ENCODE peak calls at places on chromosomes 1 and 21, in eight cellular contexts. G is CD8-positive, alpha-beta T cell; D is Caco-2; Y is cardiac muscle cell; M is left ventricle myocardium inferior; Z is prostate gland; V is uterus; E is tibial artery. H is an unnamed sample.
A peak's percentile ranks its signal among the peaks of the same experiment; 100 is the strongest.

GRCh38 chr1:152768847-152769533 is 6.0 kb upstream of the LCE1F start:
- DNase-seq in G (no peak), E (no peak), Z (no peak), D (no peak), V (no peak), Y (no peak), M (no peak), H (no peak)

GRCh38 chr1:21775985-21776562 is 6.9 kb downstream of the USP48 start:
- DNase-seq in M (no peak), Y (no peak), Z (no peak), D (peak; percentile 53), V (no peak), G (no peak), E (no peak), H (no peak)

GRCh38 chr1:93732514-93732913 is 50.9 kb upstream of the BCAR3 start:
- DNase-seq in V (no peak), E (no peak), M (no peak), D (no peak), Y (no peak), G (no peak), Z (no peak), H (no peak)

GRCh38 chr1:30600706-30601105 is 122.7 kb downstream of the MATN1 start:
- DNase-seq in V (no peak), Y (no peak), M (no peak), G (no peak), E (peak; percentile 24), D (no peak), Z (no peak), H (no peak)

GRCh38 chr21:42513985-42514882 is 582 bp downstream of the SLC37A1 start:
- DNase-seq in V (peak; percentile 36), M (peak; percentile 58), Y (peak; percentile 51), E (peak; percentile 66), Z (no peak), G (peak; percentile 35), D (peak; percentile 48), H (peak; percentile 67)

GRCh38 chr1:11893907-11894251 is 32.3 kb downstream of the KIAA2013 start:
- DNase-seq in G (peak; percentile 56), Z (peak; percentile 37), D (peak; percentile 82), E (no peak), Y (peak; percentile 78), M (peak; percentile 58), V (no peak), H (peak; percentile 88)

GRCh38 chr1:158716335-158716734 is 4.2 kb downstream of the OR6K3 start:
- DNase-seq in E (no peak), Y (no peak), G (no peak), D (no peak), V (no peak), M (no peak), Z (no peak), H (no peak)

GRCh38 chr1:203650012-203650836 is 23.6 kb downstream of the ATP2B4 start:
- DNase-seq in G (peak; percentile 59), D (peak; percentile 80), V (peak; percentile 53), Z (peak; percentile 53), Y (peak; percentile 59), M (peak; percentile 66), E (peak; percentile 80), H (peak; percentile 92)

GRCh38 chr21:45480701-45481500 is 61.3 kb downstream of the SLC19A1 start:
- DNase-seq in M (no peak), V (no peak), Z (no peak), Y (no peak), E (no peak), D (no peak), G (no peak), H (peak; percentile 62)

GRCh38 chr1:58590019-58590418 is 13.0 kb upstream of the TACSTD2 start:
- DNase-seq in V (no peak), Z (no peak), G (no peak), E (no peak), M (no peak), Y (no peak), D (no peak), H (no peak)

GRCh38 chr1:42682739-42683529 is 716 bp downstream of the YBX1 start:
- DNase-seq in E (peak; percentile 83), Y (peak; percentile 78), D (peak; percentile 61), V (peak; percentile 62), M (peak; percentile 70), Z (peak; percentile 58), G (peak; percentile 46), H (peak; percentile 82)

GRCh38 chr1:167404161-167404888 is 114.0 kb downstream of the CD247 start:
- DNase-seq in G (no peak), D (no peak), E (no peak), M (no peak), V (no peak), Y (peak; percentile 3), Z (no peak), H (no peak)

GRCh38 chr1:31503581-31503980 is 72.7 kb upstream of the TINAGL1 start:
- DNase-seq in M (no peak), Z (no peak), V (no peak), E (no peak), G (no peak), D (no peak), Y (no peak), H (no peak)

GRCh38 chr1:154860154-154860870 is 9.8 kb downstream of the KCNN3 start:
- DNase-seq in G (no peak), Y (peak; percentile 52), D (no peak), V (no peak), M (no peak), Z (no peak), E (no peak), H (no peak)
- H3K4me1 ChIP-seq in G (no peaks in the 10 kb centered on the region), Y (peaks cover 12% of the 10 kb centered on the region), D (no peaks in the 10 kb centered on the region), V (no peaks in the 10 kb centered on the region), M (peaks cover 58% of the 10 kb centered on the region), Z (no peaks in the 10 kb centered on the region), E (no peaks in the 10 kb centered on the region), H (no peaks in the 10 kb centered on the region)

DNA sequence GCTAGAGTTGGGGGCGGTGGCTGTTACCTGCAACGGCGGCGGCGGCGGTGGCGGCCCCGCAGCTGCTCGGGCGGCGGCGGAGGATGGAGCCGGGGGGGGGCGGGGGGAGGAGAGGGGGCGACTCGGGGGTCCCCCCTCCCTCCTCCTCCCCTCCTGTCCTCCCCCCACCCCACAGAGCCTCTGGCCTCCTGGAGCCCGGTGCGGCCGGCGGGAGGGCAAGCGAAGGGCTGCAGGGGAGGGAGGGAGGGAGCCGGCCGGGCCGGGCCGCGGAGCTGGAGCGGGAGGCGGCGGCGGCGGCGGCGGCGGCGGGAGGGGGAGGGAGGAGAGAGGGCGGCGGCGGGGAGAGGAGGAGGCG is at the start of gene AKT3:
- DNase-seq in E (no peak), G (no peak), Z (no peak), V (no peak), M (no peak), Y (peak; percentile 88), D (no peak), H (peak; percentile 74)
- TF ChIP-seq CTCF in E (no peak), G (no peak), Z (no peak), V (no peak), M (no peak), Y (no peak), D (no peak), H (no peak)

GRCh38 chr1:35434703-35435102 is 122.5 kb downstream of the KIAA0319L start:
- DNase-seq in E (no peak), Z (no peak), Y (no peak), G (no peak), M (no peak), V (no peak), D (no peak), H (peak; percentile 53)
- H3K36me3 ChIP-seq in E (peaks cover 88% of the 10 kb centered on the region), Z (no peaks in the 10 kb centered on the region), Y (peaks cover 13% of the 10 kb centered on the region), G (peaks cover 14% of the 10 kb centered on the region), M (peaks cover 72% of the 10 kb centered on the region), V (no peaks in the 10 kb centered on the region), D (no peaks in the 10 kb centered on the region), H (peaks cover 13% of the 10 kb centered on the region)

GRCh38 chr1:234322979-234323378 is 50.3 kb upstream of the COA6 start:
- DNase-seq in G (peak; percentile 27), Z (peak; percentile 49), M (no peak), Y (peak; percentile 71), E (no peak), V (no peak), D (peak; percentile 49), H (peak; percentile 33)

GRCh38 chr1:234320549-234320948 is 52.7 kb upstream of the COA6 start:
- DNase-seq in M (no peak), E (no peak), Z (peak; percentile 26), V (no peak), G (no peak), Y (no peak), D (no peak), H (no peak)

GRCh38 chr1:234320069-234320468 is 53.2 kb upstream of the COA6 start:
- DNase-seq in D (no peak), V (no peak), Z (no peak), G (no peak), E (no peak), Y (no peak), M (no peak), H (no peak)

GRCh38 chr1:234322097-234322496 is 51.2 kb upstream of the COA6 start:
- DNase-seq in M (no peak), Y (no peak), E (no peak), G (no peak), D (no peak), V (no peak), Z (no peak), H (no peak)

DNA sequence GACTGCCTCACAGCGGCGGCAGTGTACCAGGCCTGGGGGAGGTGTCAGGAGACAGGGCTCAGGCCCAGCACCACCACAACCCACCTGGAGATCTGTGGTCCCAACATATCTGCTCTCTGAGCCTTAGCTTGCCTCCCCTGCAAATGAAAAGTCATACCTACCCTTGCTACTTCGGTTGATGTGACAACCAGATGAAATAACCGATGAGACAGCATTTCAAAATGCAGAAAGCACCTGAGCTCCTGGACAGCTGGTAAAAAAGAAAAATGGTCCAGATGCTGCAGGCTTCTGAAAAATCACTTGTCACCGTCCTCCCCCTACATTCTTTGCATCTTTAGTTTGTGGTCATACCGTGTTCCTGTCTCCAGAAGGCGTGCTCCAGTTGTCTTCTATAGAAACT is 52.0 kb upstream of the COA6 start:
- DNase-seq in V (no peak), G (no peak), Z (no peak), D (no peak), Y (no peak), E (no peak), M (no peak), H (no peak)
- H3K4me1 ChIP-seq in V (no peaks in the 10 kb centered on the region), G (peaks cover 8% of the 10 kb centered on the region), Z (no peaks in the 10 kb centered on the region), D (no peaks in the 10 kb centered on the region), Y (no peaks in the 10 kb centered on the region), E (no peaks in the 10 kb centered on the region), M (no peaks in the 10 kb centered on the region), H (no peaks in the 10 kb centered on the region)

GRCh38 chr1:1230656-1231399 is 973 bp downstream of the SDF4 start:
- DNase-seq in G (no peak), E (no peak), D (peak; percentile 46), Y (no peak), Z (no peak), V (no peak), M (no peak), H (no peak)
- TF ChIP-seq CTCF in G (no peak), E (no peak), D (peak; percentile 42), Y (peak; percentile 35), Z (no peak), V (no peak), M (no peak), H (no peak)